ENCODE peak calls at places on chromosomes 16 and 17, in five cellular contexts. D, T, M, Y and V are unnamed samples.

GRCh38 chr16:69601250-69601649 is 35.5 kb downstream of the NFAT5 start:
- DNase-seq in D (no peak), T (no peak), M (no peak), Y (no peak), V (no peak)

GRCh38 chr17:60628252-60628889 is 28.4 kb downstream of the PPM1D start:
- DNase-seq in D (no peak), T (no peak), M (no peak), Y (no peak), V (no peak)

GRCh38 chr17:44968225-44969143 is at the start of gene C1QL1:
- DNase-seq in D (peak), T (peak), M (peak), Y (peak), V (peak)

GRCh38 chr17:44965491-44966234 is 2.4 kb downstream of the C1QL1 start:
- DNase-seq in D (no peak), T (no peak), M (no peak), Y (no peak), V (no peak)

GRCh38 chr17:43979671-43980070 is 24.8 kb upstream of the NAGS start:
- DNase-seq in D (no peak), T (no peak), M (no peak), Y (no peak), V (no peak)

GRCh38 chr17:45293413-45294211 is 23.2 kb downstream of the MAP3K14 start:
- DNase-seq in D (no peak), T (no peak), M (peak), Y (no peak), V (no peak)

GRCh38 chr16:13988038-13988437 is 68.1 kb downstream of the ERCC4 start:
- DNase-seq in D (no peak), T (no peak), M (no peak), Y (no peak), V (no peak)

GRCh38 chr17:40244255-40244654 is 25.2 kb downstream of the WIPF2 start:
- DNase-seq in D (no peak), T (no peak), M (no peak), Y (no peak), V (no peak)

GRCh38 chr16:58018803-58019202 is 6.8 kb upstream of the MMP15 start:
- DNase-seq in D (no peak), T (no peak), M (no peak), Y (no peak), V (no peak)

GRCh38 chr16:72928089-72928981 is 119.6 kb downstream of the ZFHX3 start:
- DNase-seq in D (no peak), T (no peak), M (no peak), Y (no peak), V (peak)

GRCh38 chr17:82950525-82951102 is 110.8 kb upstream of the ZNF750 start:
- DNase-seq in D (no peak), T (no peak), M (peak), Y (no peak), V (no peak)

GRCh38 chr16:85384831-85385462 is 228.2 kb upstream of the GSE1 start:
- DNase-seq in D (no peak), T (peak), M (peak), Y (no peak), V (peak)

GRCh38 chr16:30010817-30011504 is at the start of gene DOC2A:
- DNase-seq in D (peak), T (peak), M (no peak), Y (no peak), V (peak)

GRCh38 chr16:27218756-27219155 is 15.4 kb downstream of the KDM8 start:
- DNase-seq in D (no peak), T (no peak), M (no peak), Y (no peak), V (no peak)

GRCh38 chr16:54930034-54930938 is at the start of gene IRX5:
- DNase-seq in D (no peak), T (peak), M (peak), Y (peak), V (peak)

GRCh38 chr17:75783803-75784472 is 668 bp upstream of the UNK start:
- DNase-seq in D (no peak), T (no peak), M (peak), Y (no peak), V (peak)

GRCh38 chr17:5706835-5707234 is 122.5 kb upstream of the NLRP1 start:
- DNase-seq in D (peak), T (peak), M (peak), Y (peak), V (peak)

GRCh38 chr17:70060415-70060814 is 14.6 kb upstream of the KCNJ16 start:
- DNase-seq in D (no peak), T (no peak), M (no peak), Y (no peak), V (no peak)

GRCh38 chr17:65813306-65813705 is 251.9 kb upstream of the AXIN2 start:
- DNase-seq in D (no peak), T (no peak), M (no peak), Y (no peak), V (no peak)